ENCODE peak calls at places on chromosome 1, in nine cellular contexts. L is epithelial cell of prostate; G is GM19239; S is central memory CD8-positive, alpha-beta T cell; F is H54; H is activated naive CD8-positive, alpha-beta T cell treated with anti-CD3 and anti-CD28 coated beads for 36 hours; P is posterior cingulate gyrus; K is activated CD4-positive, CD25-positive, alpha-beta regulatory T cell treated with anti-CD3 and anti-CD28 coated beads, Interleukin-2, amount 50 U/mL, for 72 hours; E is midbrain. J is an unnamed sample.

GRCh38 chr1:1354271-1355247 is 3.8 kb downstream of the MXRA8 start:
- DNase-seq in P (no peak), L (no peak), H (no peak), G (no peak), E (no peak), F (no peak), K (no peak), S (no peak), J (no peak)

GRCh38 chr1:10835423-10836421 is 39.3 kb upstream of the CASZ1 start:
- DNase-seq in G (no peak), P (no peak), L (no peak), F (no peak), H (peak), S (no peak), K (no peak), E (no peak), J (no peak)

GRCh38 chr1:216350186-216350585 is 73.1 kb downstream of the USH2A start:
- DNase-seq in E (no peak), L (no peak), K (no peak), G (no peak), S (no peak), F (no peak), P (no peak), H (no peak), J (no peak)

GRCh38 chr1:245810789-245811337 is 656.1 kb downstream of the KIF26B start:
- DNase-seq in F (no peak), G (no peak), L (no peak), K (no peak), P (no peak), H (no peak), E (no peak), S (no peak), J (no peak)

GRCh38 chr1:71252900-71253299 is 172.1 kb upstream of the ZRANB2 start:
- DNase-seq in S (no peak), G (no peak), K (no peak), L (no peak), H (no peak), P (no peak), F (no peak), E (no peak), J (no peak)

GRCh38 chr1:7485086-7485780 is 285.9 kb upstream of the VAMP3 start:
- DNase-seq in F (no peak), L (no peak), H (no peak), E (no peak), P (no peak), S (no peak), G (no peak), K (no peak), J (no peak)

GRCh38 chr1:76640092-76640491 is 227.2 kb upstream of the ST6GALNAC5 start:
- DNase-seq in S (no peak), K (no peak), E (no peak), P (no peak), F (no peak), H (no peak), G (no peak), L (no peak), J (peak)

GRCh38 chr1:37999434-38000232 is 5.7 kb downstream of the FHL3 start:
- DNase-seq in P (no peak), F (peak), S (no peak), E (no peak), K (no peak), G (no peak), L (no peak), H (no peak), J (no peak)

GRCh38 chr1:153355445-153356071 is 2.1 kb upstream of the S100A9 start:
- DNase-seq in H (peak), G (no peak), L (no peak), P (no peak), E (no peak), S (no peak), F (peak), K (no peak), J (peak)

GRCh38 chr1:214427871-214428277 is 123.5 kb downstream of the PTPN14 start:
- DNase-seq in L (peak), P (no peak), G (peak), F (peak), E (no peak), K (peak), S (peak), H (peak), J (peak)

J was measured in foreskin keratinocyte.